ENCODE peak calls at places on chromosomes 5 and 9, in four cellular contexts. U is HepG2, Z is PC-3, X is GM12878. R is an unnamed sample. For H3K27me3, the result is how much of the 10 kb centered on the place peaks cover.

GRCh38 chr5:10600629-10601245 is 36.9 kb downstream of the ANKRD33B start:
- DNase-seq in U (no peak), Z (peak), X (no peak), R (no peak)

GRCh38 chr9:13957089-13957488 is 356.9 kb downstream of the NFIB start:
- DNase-seq in U (no peak), Z (no peak), X (no peak), R (no peak)

GRCh38 chr5:175235251-175235963 is 208.6 kb downstream of the DRD1 start:
- DNase-seq in U (no peak), Z (no peak), X (no peak), R (no peak)

GRCh38 chr5:10831416-10831815 is 70.4 kb upstream of the DAP start:
- DNase-seq in U (no peak), Z (peak), X (no peak), R (no peak)

GRCh38 chr5:173591300-173591622 is 25.2 kb downstream of the BOD1 start:
- DNase-seq in U (no peak), Z (no peak), X (no peak), R (no peak)

GRCh38 chr5:148297695-148298094 is 14.5 kb upstream of the SPINK7 start:
- DNase-seq in U (no peak), Z (peak), X (no peak), R (no peak)

GRCh38 chr5:110507972-110508371 is 218.5 kb downstream of the TMEM232 start:
- DNase-seq in U (no peak), Z (no peak), X (no peak), R (no peak)

GRCh38 chr9:127867356-127868277 is 9.9 kb downstream of the AK1 start:
- DNase-seq in U (no peak), Z (no peak), X (no peak), R (peak)

GRCh38 chr5:141843156-141843927 is 34.9 kb downstream of the PCDH1 start:
- DNase-seq in U (no peak), Z (no peak), X (no peak), R (no peak)

GRCh38 chr5:93632327-93632726 is 49.3 kb downstream of the NR2F1 start:
- DNase-seq in U (no peak), Z (no peak), X (no peak), R (no peak)

GRCh38 chr5:39273314-39273954 is 54.1 kb upstream of the FYB1 start:
- DNase-seq in U (no peak), Z (no peak), X (no peak), R (no peak)

GRCh38 chr9:18385676-18386075 is 88.3 kb upstream of the ADAMTSL1 start:
- DNase-seq in U (no peak), Z (no peak), X (no peak), R (no peak)

GRCh38 chr5:90899014-90899604 is 340.5 kb downstream of the ADGRV1 start:
- DNase-seq in U (peak), Z (peak), X (no peak), R (no peak)

GRCh38 chr9:33682551-33682950 is 112.8 kb upstream of the PRSS3 start:
- DNase-seq in U (no peak), Z (no peak), X (no peak), R (no peak)

GRCh38 chr9:123953601-123954011 is 23.7 kb upstream of the DENND1A start:
- DNase-seq in U (no peak), Z (no peak), X (no peak), R (no peak)

GRCh38 chr9:89635007-89635742 is 30.4 kb downstream of the GADD45G start:
- DNase-seq in U (no peak), Z (peak), X (no peak), R (no peak)

GRCh38 chr9:38068866-38069628 is at the start of gene SHB:
- DNase-seq in U (peak), Z (peak), X (no peak), R (peak)

GRCh38 chr5:139658501-139658927 is 10.4 kb downstream of the CXXC5 start:
- DNase-seq in U (no peak), Z (no peak), X (no peak), R (no peak)

GRCh38 chr5:76542887-76543690 is 80.1 kb downstream of the F2RL2 start:
- DNase-seq in U (no peak), Z (no peak), X (no peak), R (no peak)

GRCh38 chr9:114058688-114059046 is 19.4 kb downstream of the AMBP start:
- DNase-seq in U (peak), Z (no peak), X (no peak), R (no peak)

GRCh38 chr5:122120957-122121356 is 8.4 kb upstream of the ZNF474 start:
- DNase-seq in U (no peak), Z (peak), X (no peak), R (no peak)

GRCh38 chr9:136902259-136902821 is 16.0 kb downstream of the TRAF2 start:
- DNase-seq in U (no peak), Z (peak), X (peak), R (no peak)

GRCh38 chr9:76911971-76912370 is 6.1 kb upstream of the PRUNE2 start:
- DNase-seq in U (no peak), Z (peak), X (no peak), R (no peak)

GRCh38 chr5:52801329-52801728 is 13.6 kb downstream of the ITGA1 start:
- DNase-seq in U (no peak), Z (peak), X (no peak), R (peak)

GRCh38 chr5:69414885-69415583 is at the start of gene MARVELD2:
- DNase-seq in U (peak), Z (peak), X (no peak), R (peak)

GRCh38 chr5:11564716-11565115 is 339.5 kb downstream of the CTNND2 start:
- DNase-seq in U (no peak), Z (no peak), X (no peak), R (peak)

DNA sequence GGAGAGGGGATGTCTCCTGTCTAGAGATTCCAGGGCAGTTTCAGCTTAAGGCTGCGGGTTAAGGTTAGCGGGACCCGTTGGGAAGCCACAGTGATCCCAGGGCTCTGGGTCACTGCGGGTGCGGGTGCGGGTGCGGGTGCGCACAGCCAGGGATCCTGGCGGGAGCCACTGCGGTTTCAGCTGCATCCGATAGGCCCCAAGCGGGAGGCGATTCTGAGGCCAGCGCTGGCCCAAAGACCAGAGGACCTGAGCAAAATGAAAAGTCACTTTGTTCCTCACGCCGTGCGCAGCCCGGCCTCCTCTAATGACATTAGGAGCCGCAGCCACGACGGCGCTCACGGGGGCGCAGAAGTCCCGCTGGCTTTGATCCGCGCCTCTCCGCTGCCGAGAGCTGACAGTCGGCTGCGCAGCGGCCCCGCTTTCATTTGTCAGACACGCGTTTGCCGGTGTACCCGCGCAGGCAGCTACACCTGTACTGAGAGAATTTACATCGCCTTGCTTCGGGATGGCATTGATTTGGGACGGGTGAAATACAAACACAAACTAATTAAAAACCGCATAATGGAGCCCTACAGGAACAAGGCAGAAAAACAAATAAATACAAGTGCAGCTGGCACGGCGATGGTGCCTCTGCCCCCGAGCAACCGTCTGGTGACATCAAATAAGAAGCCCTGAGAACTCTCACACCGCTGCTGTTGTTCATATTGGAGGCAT is 5.2 kb upstream of the IRX1 start:
- DNase-seq in U (no peak), Z (no peak), X (no peak), R (peak)
- TF ChIP-seq EZH2 in U (no peak), Z (no peak), X (no peak), R (peak)

GRCh38 chr5:116561658-116562057 is 13.0 kb downstream of the SEMA6A start:
- DNase-seq in U (no peak), Z (no peak), X (no peak), R (no peak)
- H3K4me3 ChIP-seq in U (no peak), Z (no peak), X (no peak), R (no peak)

GRCh38 chr9:134059661-134060395 is 8.0 kb downstream of the BRD3 start:
- DNase-seq in U (no peak), Z (no peak), X (peak), R (peak)
- H3K27me3 ChIP-seq in U (under half), Z (under half), X (under half), R (under half)

GRCh38 chr9:91948423-91949292 is 1.4 kb downstream of the ROR2 start:
- DNase-seq in U (no peak), Z (no peak), X (no peak), R (peak)

GRCh38 chr9:91948061-91948422 is 2.0 kb downstream of the ROR2 start:
- DNase-seq in U (no peak), Z (no peak), X (no peak), R (peak)

GRCh38 chr9:91951944-91952520 is 2.0 kb upstream of the ROR2 start:
- DNase-seq in U (no peak), Z (no peak), X (no peak), R (no peak)

GRCh38 chr9:91949293-91949945 is 609 bp downstream of the ROR2 start:
- DNase-seq in U (no peak), Z (no peak), X (no peak), R (peak)

GRCh38 chr9:91949946-91950664 is at the start of gene ROR2:
- DNase-seq in U (no peak), Z (peak), X (no peak), R (peak)
- TF ChIP-seq EZH2 in U (no peak), Z (no peak), X (no peak), R (no peak)

GRCh38 chr5:67268233-67269011 is 71.8 kb upstream of the CD180 start:
- DNase-seq in U (peak), Z (peak), X (no peak), R (peak)
- H3K4me3 ChIP-seq in U (peak), Z (no peak), X (no peak), R (no peak)